ENCODE peak calls at places on chromosomes 3 and 15, in ten cellular contexts. B is cardiac muscle cell; D is body of pancreas; Q is dorsolateral prefrontal cortex; U is progenitor cell of endocrine pancreas; V is RWPE1; O is IMR-90; Z is spleen; I is activated CD8-positive, alpha-beta T cell treated with anti-CD3 and anti-CD28 coated beads for 36 hours; W is fibroblast of pulmonary artery. C is an unnamed sample.

GRCh38 chr3:145448436-145448835 is 712.5 kb downstream of the PLOD2 start:
- DNase-seq in Z (no peak), I (no peak), O (no peak), B (no peak), Q (no peak), V (no peak), U (no peak), D (no peak), W (no peak), C (no peak)

GRCh38 chr15:39286706-39287105 is 294.2 kb upstream of the THBS1 start:
- DNase-seq in D (no peak), Z (no peak), U (no peak), Q (no peak), O (peak; percentile 29), W (no peak), V (no peak), B (no peak), I (no peak), C (no peak)

GRCh38 chr15:29651476-29652072 is 170.7 kb downstream of the TJP1 start:
- DNase-seq in Q (no peak), W (no peak), O (no peak), B (no peak), V (no peak), Z (no peak), I (no peak), U (no peak), D (no peak), C (peak; percentile 54)

GRCh38 chr3:128493221-128494151 is 485 bp upstream of the GATA2 start:
- DNase-seq in W (no peak), Q (no peak), O (no peak), Z (peak; percentile 70), D (no peak), I (no peak), V (no peak), U (no peak), B (no peak), C (peak; percentile 51)

GRCh38 chr15:63587527-63587926 is 9.7 kb upstream of the FBXL22 start:
- DNase-seq in D (no peak), Q (no peak), V (no peak), O (peak; percentile 78), Z (no peak), W (peak; percentile 21), U (no peak), B (no peak), I (no peak), C (no peak)

GRCh38 chr3:109731639-109732473 is 394.5 kb upstream of the DPPA4 start:
- DNase-seq in I (peak; percentile 71), Z (no peak), O (peak; percentile 72), D (peak; percentile 62), Q (peak; percentile 46), W (peak; percentile 83), U (peak; percentile 20), V (peak; percentile 48), B (peak; percentile 79), C (no peak)

GRCh38 chr3:194089357-194090177 is 46.4 kb upstream of the HES1 start:
- DNase-seq in D (peak; percentile 51), W (peak; percentile 99), U (no peak), B (peak; percentile 99), Q (peak; percentile 71), Z (peak; percentile 90), O (peak; percentile 97), V (peak; percentile 98), I (peak; percentile 50), C (peak; percentile 56)

GRCh38 chr15:98609144-98609852 is 39.0 kb upstream of the IGF1R start:
- DNase-seq in B (peak; percentile 50), Z (no peak), U (no peak), Q (no peak), I (no peak), D (no peak), W (peak; percentile 38), O (peak; percentile 40), V (peak; percentile 90), C (peak; percentile 79)

GRCh38 chr3:196339493-196340254 is 1.5 kb upstream of the TM4SF19 start:
- DNase-seq in V (no peak), I (no peak), Z (no peak), W (peak; percentile 62), Q (no peak), O (peak; percentile 62), U (no peak), B (peak; percentile 56), D (no peak), C (no peak)

GRCh38 chr3:47802734-47803477 is at the start of gene DHX30:
- DNase-seq in V (peak; percentile 74), Z (peak; percentile 97), U (peak; percentile 76), B (peak; percentile 92), O (peak; percentile 84), I (peak; percentile 92), D (peak; percentile 85), Q (peak; percentile 86), W (peak; percentile 87), C (peak; percentile 80)

DNA sequence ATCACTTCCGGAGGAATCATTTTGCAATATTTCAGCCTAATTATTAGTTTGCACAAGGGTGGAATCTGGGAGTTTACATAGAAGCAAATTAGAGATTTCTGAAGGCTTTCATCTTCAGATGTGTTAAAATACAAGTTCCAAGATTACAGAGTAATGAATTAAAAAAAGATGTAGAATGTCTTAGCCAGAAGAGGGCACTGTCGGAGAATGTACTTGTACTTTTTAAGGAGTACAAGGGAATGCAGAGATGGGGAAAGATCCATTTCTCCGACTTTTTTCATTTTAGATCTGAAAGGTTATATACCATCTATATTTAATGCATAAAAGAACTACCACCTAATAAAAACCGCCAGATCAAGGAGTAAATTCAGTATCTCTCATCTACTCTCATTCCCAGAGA is 43.1 kb upstream of the WDR5B start:
- DNase-seq in I (no peak), Z (no peak), B (peak; percentile 75), Q (no peak), V (peak; percentile 23), O (peak; percentile 62), U (no peak), D (no peak), W (peak; percentile 77), C (no peak)
- TF ChIP-seq CTCF in I (peak; percentile 70), Z (peak; percentile 20), B (peak; percentile 53), Q (peak; percentile 46), V (peak; percentile 63), O (peak; percentile 55), U (peak; percentile 57), D (no peak), W (peak; percentile 51), C (peak; percentile 70)

DNA sequence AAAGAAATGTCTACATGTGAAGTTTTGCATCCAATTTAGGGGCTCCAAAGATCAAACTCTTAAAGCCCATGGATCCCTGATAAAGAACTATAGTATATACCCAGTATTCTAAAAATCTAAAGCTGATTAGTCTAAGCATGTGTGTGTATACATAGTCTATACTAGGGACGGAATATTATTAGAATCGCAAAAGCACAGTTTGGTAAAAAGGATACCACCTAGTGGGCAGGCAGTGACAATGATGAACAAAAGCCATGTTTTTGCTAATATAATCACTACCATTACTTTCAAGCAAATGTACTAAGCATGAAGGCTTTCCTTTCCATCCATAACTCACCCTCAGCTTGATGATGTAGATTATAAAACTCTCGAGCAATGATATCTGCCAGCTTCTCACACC is 16.5 kb downstream of the POLQ start:
- DNase-seq in V (peak; percentile 7), B (peak; percentile 40), U (no peak), I (no peak), O (peak; percentile 35), Z (no peak), Q (no peak), W (peak; percentile 53), D (no peak), C (no peak)
- TF ChIP-seq CTCF in V (peak; percentile 19), B (peak; percentile 60), U (peak; percentile 59), I (no peak), O (peak; percentile 60), Z (peak; percentile 8), Q (peak; percentile 12), W (peak; percentile 71), D (no peak), C (peak; percentile 50)

GRCh38 chr3:28243424-28244106 is 2.1 kb downstream of the CMC1 start:
- DNase-seq in Q (no peak), W (no peak), U (no peak), I (no peak), D (no peak), V (no peak), Z (no peak), O (no peak), B (no peak), C (no peak)

GRCh38 chr3:28242519-28242918 is 1.1 kb downstream of the CMC1 start:
- DNase-seq in U (no peak), B (no peak), Z (no peak), I (no peak), W (no peak), D (no peak), O (no peak), Q (no peak), V (no peak), C (no peak)

GRCh38 chr3:28241221-28242160 is at the start of gene CMC1:
- DNase-seq in B (peak; percentile 98), Z (peak; percentile 98), V (peak; percentile 93), Q (peak; percentile 98), O (peak; percentile 94), D (peak; percentile 99), I (peak; percentile 95), U (peak; percentile 96), W (peak; percentile 97), C (peak; percentile 98)

GRCh38 chr3:28247286-28247685 is 5.9 kb downstream of the CMC1 start:
- DNase-seq in B (no peak), I (no peak), D (no peak), V (no peak), W (no peak), Q (no peak), Z (no peak), O (no peak), U (no peak), C (no peak)

GRCh38 chr3:28244471-28244870 is 3.1 kb downstream of the CMC1 start:
- DNase-seq in V (no peak), Z (no peak), D (no peak), I (no peak), U (no peak), W (no peak), B (no peak), Q (no peak), O (no peak), C (no peak)
- TF ChIP-seq CTCF in V (no peak), Z (no peak), D (no peak), I (no peak), U (no peak), W (no peak), B (no peak), Q (no peak), O (no peak), C (no peak)

DNA sequence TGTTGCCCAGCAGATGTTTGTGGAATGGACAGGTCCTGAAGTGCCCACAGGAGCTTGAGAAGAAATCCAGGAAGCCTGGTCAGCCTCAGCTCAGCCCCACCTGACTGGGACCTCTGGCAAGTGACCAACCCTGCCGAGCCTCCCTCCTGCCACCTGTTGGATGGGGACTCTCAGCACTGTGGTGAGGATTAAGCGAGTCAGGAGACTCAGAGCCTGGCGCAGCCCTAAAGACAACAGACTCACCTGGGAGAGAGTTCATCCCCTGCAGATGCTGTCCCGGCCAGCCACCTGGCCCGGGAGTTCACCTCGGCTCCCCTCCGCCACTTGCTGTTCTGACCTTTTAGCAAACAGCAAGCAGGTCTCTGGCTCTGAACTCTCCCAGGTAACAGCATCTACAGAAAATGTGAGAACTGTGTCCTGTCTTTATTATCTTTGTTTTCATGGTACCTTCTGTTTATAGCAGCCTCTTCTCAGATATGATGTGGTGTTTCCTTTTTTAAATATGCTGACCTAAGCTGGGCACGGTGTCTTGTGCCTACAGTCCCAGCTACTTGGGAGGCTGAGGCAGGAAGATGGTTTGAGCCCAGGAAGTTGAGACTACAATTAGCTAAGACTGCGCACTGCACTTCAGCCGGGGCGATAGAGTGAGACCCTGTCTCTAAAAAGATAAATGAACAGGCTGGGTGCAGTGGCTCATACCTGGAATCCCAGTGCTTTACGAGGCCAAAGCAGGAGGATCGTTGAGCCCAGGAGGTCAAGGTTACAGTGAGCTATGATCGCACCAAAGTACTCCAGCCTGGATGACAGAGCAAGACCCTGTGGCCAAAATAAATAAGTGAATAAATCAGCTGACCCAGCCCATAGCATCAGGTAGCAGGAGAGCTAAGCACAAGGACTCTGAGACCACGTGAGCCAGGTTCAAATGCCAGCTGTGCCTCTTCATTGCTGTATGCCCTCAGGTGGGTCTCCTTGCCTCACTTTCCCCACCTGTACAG is 32.4 kb upstream of the SLC6A6 start:
- DNase-seq in Q (no peak), Z (no peak), I (no peak), D (peak; percentile 41), B (no peak), W (no peak), U (no peak), V (no peak), O (no peak), C (peak; percentile 90)
- TF ChIP-seq CTCF in Q (no peak), Z (no peak), I (no peak), D (no peak), B (no peak), W (no peak), U (peak; percentile 42), V (no peak), O (no peak), C (peak; percentile 66)